ENCODE peak calls at places on chromosomes 7 and 10, in five cellular contexts. N is K562, J is H1, F is SK-N-SH, I is GM12892. U is an unnamed sample.

GRCh38 chr7:52283399-52283798 is 752.0 kb upstream of the POM121L12 start:
- DNase-seq in N (no peak), J (no peak), F (no peak), I (no peak), U (no peak)

GRCh38 chr7:95553939-95554338 is 42.4 kb downstream of the PDK4 start:
- DNase-seq in N (no peak), J (no peak), F (no peak), I (no peak), U (no peak)

GRCh38 chr7:6164491-6164890 is 107.9 kb downstream of the CYTH3 start:
- DNase-seq in N (peak; percentile 38), J (peak; percentile 73), F (peak; percentile 74), I (no peak), U (no peak)

GRCh38 chr10:4243651-4244050 is 458.6 kb upstream of the KLF6 start:
- DNase-seq in N (no peak), J (no peak), F (no peak), I (no peak), U (no peak)

GRCh38 chr7:23373151-23374004 is 74.2 kb downstream of the MALSU1 start:
- DNase-seq in N (no peak), J (no peak), F (no peak), I (peak; percentile 26), U (no peak)

GRCh38 chr10:93458821-93459257 is 23.3 kb downstream of the MYOF start:
- DNase-seq in N (no peak), J (no peak), F (no peak), I (no peak), U (no peak)

GRCh38 chr10:31278279-31278941 is 40.6 kb upstream of the ZEB1 start:
- DNase-seq in N (peak; percentile 44), J (no peak), F (no peak), I (no peak), U (no peak)

GRCh38 chr7:15685358-15686181 is 913 bp downstream of the MEOX2 start:
- DNase-seq in N (no peak), J (peak; percentile 75), F (peak; percentile 16), I (no peak), U (no peak)

GRCh38 chr7:30184804-30185487 is 50.2 kb downstream of the MTURN start:
- DNase-seq in N (no peak), J (no peak), F (no peak), I (no peak), U (no peak)

GRCh38 chr10:972763-973162 is 15.5 kb upstream of the GTPBP4 start:
- DNase-seq in N (no peak), J (no peak), F (no peak), I (no peak), U (no peak)

GRCh38 chr10:121070257-121070656 is 219.1 kb downstream of the WDR11 start:
- DNase-seq in N (peak; percentile 9), J (no peak), F (no peak), I (no peak), U (no peak)

GRCh38 chr10:108545921-108546320 is 1377.4 kb downstream of the XPNPEP1 start:
- DNase-seq in N (no peak), J (no peak), F (no peak), I (no peak), U (no peak)

GRCh38 chr10:90125966-90126600 is 424.7 kb downstream of the KIF20B start:
- DNase-seq in N (no peak), J (no peak), F (no peak), I (no peak), U (no peak)

GRCh38 chr7:16027396-16027795 is 340.9 kb upstream of the MEOX2 start:
- DNase-seq in N (no peak), J (no peak), F (no peak), I (no peak), U (no peak)

GRCh38 chr10:373015-373414 is 237.8 kb downstream of the ZMYND11 start:
- DNase-seq in N (no peak), J (no peak), F (peak; percentile 53), I (no peak), U (no peak)

GRCh38 chr7:155512246-155512887 is 34.0 kb downstream of the CNPY1 start:
- DNase-seq in N (no peak), J (no peak), F (no peak), I (no peak), U (no peak)

GRCh38 chr7:156827587-156828203 is 65.3 kb downstream of the LMBR1 start:
- DNase-seq in N (peak; percentile 38), J (no peak), F (peak; percentile 41), I (no peak), U (no peak)

DNA sequence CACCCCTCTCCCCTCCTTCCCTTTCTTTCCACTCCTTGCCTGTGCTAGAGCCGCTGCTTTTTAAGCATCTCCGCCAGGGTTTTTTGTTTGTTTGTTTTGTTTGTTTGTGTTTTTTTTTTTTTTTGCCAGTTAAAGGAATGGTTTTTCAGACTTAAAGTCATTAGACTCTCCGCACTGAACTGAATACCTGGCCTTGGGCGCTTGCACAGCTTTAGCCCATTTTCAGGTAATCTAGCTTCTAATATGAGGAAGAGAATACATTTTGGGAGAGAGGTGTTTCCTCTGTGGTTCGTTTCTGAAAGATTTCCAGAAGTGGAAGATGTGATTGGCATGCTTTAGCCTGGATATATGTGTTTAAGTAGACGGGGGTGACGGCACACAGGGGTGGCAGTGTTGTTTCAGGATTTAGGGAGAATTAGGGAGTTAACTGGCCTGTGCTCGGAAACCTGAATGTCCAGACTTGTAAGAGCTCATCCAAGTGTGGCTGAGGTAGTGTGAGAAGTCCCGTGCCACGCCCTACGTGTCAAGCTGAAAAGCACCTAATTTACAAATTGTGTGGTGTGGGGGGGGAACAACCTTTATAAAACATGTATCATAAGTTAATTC is 933 bp downstream of the RALA start:
- DNase-seq in N (peak; percentile 34), J (no peak), F (peak; percentile 43), I (no peak), U (no peak)
- TF ChIP-seq TAF1 in N (no peak), J (no peak), F (no peak), I (no peak), U (peak; percentile 51)

GRCh38 chr10:49781247-49781646 is 19.1 kb upstream of the OGDHL start:
- DNase-seq in N (no peak), J (no peak), F (no peak), I (no peak), U (no peak)
- TF ChIP-seq TAF1 in N (no peak), J (no peak), F (no peak), I (no peak), U (no peak)

DNA sequence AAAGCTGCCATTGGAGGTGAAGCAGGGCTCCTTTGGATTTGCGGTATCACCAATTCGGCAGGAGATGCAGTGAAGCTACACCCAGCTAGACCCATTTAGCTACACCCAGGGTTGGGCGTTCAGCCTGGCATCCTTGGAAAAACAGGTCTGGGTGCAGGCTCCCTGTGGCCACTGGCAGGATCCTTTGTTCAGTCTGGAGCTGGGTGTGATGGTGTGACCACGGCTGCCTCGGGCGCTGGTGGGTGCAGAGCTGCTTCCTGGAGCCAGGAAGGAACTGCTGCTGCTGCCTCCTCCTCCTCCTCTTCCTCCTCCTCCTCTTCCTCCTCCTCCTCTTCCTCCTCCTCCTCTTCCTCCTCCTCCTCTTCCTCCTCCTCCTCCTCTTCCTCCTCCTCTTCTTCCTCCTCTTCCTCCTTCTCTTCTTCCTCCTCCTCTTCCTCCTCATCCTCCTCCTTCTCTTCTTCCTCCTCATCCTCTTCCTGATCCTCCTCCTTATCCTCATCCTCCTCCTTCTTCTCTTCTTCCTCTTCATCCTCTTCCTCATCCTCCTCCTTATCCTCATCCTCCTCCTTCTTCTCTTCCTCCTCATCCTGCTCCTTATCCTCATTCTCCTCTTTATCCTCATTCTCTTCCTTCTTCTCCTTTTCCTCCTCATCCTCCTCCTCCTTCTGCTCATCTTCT is 84.0 kb downstream of the GRK5 start:
- DNase-seq in N (no peak), J (no peak), F (no peak), I (no peak), U (no peak)
- TF ChIP-seq TAF1 in N (no peak), J (no peak), F (no peak), I (no peak), U (no peak)

GRCh38 chr10:74213571-74214162 is 62.6 kb downstream of the ADK start:
- DNase-seq in N (peak; percentile 54), J (no peak), F (peak; percentile 65), I (no peak), U (no peak)

GRCh38 chr10:74208997-74209396 is 58.0 kb downstream of the ADK start:
- DNase-seq in N (no peak), J (no peak), F (no peak), I (no peak), U (no peak)

GRCh38 chr10:74207681-74208080 is 56.7 kb downstream of the ADK start:
- DNase-seq in N (no peak), J (no peak), F (no peak), I (no peak), U (no peak)

GRCh38 chr10:74208081-74208480 is 57.1 kb downstream of the ADK start:
- DNase-seq in N (no peak), J (peak; percentile 58), F (no peak), I (no peak), U (no peak)

GRCh38 chr10:74213019-74213418 is 62.0 kb downstream of the ADK start:
- DNase-seq in N (no peak), J (no peak), F (no peak), I (no peak), U (no peak)
- TF ChIP-seq TAF1 in N (no peak), J (no peak), F (no peak), I (no peak), U (no peak)

GRCh38 chr10:131778385-131778784 is 122.4 kb upstream of the PPP2R2D start:
- DNase-seq in N (no peak), J (peak; percentile 31), F (no peak), I (no peak), U (no peak)
- TF ChIP-seq TAF1 in N (no peak), J (no peak), F (no peak), I (no peak), U (no peak)

GRCh38 chr10:130956251-130956650 is 355.3 kb downstream of the TCERG1L start:
- DNase-seq in N (no peak), J (no peak), F (no peak), I (no peak), U (no peak)
- TF ChIP-seq TAF1 in N (no peak), J (no peak), F (no peak), I (no peak), U (no peak)

DNA sequence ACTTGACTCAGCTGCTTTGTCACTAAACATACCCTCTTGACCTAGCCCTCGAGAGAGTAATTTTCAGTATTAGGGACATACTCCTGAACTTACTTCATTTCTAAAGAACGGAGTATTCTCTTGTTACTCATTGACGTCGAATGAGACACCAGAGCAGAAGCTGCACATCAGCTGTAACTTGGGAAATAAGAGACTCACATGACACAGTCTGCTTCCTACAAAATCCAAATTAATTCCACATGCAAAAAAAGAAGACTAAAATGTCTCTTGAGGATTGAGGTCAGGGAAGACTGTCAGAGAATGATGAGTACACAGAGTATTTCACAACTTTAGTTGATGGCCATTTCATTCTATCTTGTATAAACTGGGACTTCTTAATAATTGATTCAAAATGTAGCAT is 114.7 kb upstream of the EGFR start:
- DNase-seq in N (no peak), J (no peak), F (no peak), I (no peak), U (no peak)
- TF ChIP-seq TAF1 in N (no peak), J (no peak), F (no peak), I (no peak), U (no peak)